ENCODE peak calls at places on chromosomes 3 and 15, in five cellular contexts. T, A, K, S and O are unnamed samples.

GRCh38 chr3:48402907-48403306 is 27.0 kb downstream of the PLXNB1 start:
- DNase-seq in S (no peak), A (no peak), K (no peak), T (no peak), O (no peak)

GRCh38 chr3:101780661-101781060 is 1.6 kb downstream of the NXPE3 start:
- DNase-seq in A (no peak), S (no peak), T (no peak), K (peak; percentile 69), O (no peak)

GRCh38 chr15:75049392-75049791 is 26.0 kb downstream of the PPCDC start:
- DNase-seq in T (no peak), A (no peak), K (no peak), S (no peak), O (no peak)

GRCh38 chr3:54853573-54854404 is 74.1 kb downstream of the LRTM1 start:
- DNase-seq in T (no peak), A (no peak), S (peak; percentile 6), K (peak; percentile 62), O (no peak)

GRCh38 chr15:77547801-77548607 is 84.7 kb downstream of the LINGO1 start:
- DNase-seq in A (no peak), S (no peak), T (no peak), K (no peak), O (no peak)

GRCh38 chr3:12416731-12417130 is 67.5 kb upstream of the TSEN2 start:
- DNase-seq in S (no peak), T (no peak), A (no peak), K (no peak), O (no peak)

GRCh38 chr15:39487180-39487735 is 93.6 kb upstream of the THBS1 start:
- DNase-seq in K (no peak), T (no peak), S (no peak), A (no peak), O (no peak)

GRCh38 chr15:41256577-41257038 is 25.5 kb downstream of the CHP1 start:
- DNase-seq in A (no peak), K (peak; percentile 50), T (peak; percentile 29), S (no peak), O (no peak)

GRCh38 chr3:43531835-43532234 is 90.0 kb downstream of the ANO10 start:
- DNase-seq in S (no peak), K (peak; percentile 83), A (no peak), T (no peak), O (no peak)

GRCh38 chr15:25946241-25946786 is 83.2 kb upstream of the ATP10A start:
- DNase-seq in S (no peak), A (no peak), T (no peak), K (no peak), O (no peak)

GRCh38 chr15:74320358-74321247 is 46.8 kb downstream of the CYP11A1 start:
- DNase-seq in S (no peak), K (peak; percentile 67), T (no peak), A (no peak), O (no peak)

GRCh38 chr3:173467501-173467900 is 70.0 kb downstream of the NLGN1 start:
- DNase-seq in K (no peak), A (no peak), S (no peak), T (no peak), O (no peak)

GRCh38 chr3:43675593-43675992 is 15.1 kb upstream of the ABHD5 start:
- DNase-seq in K (no peak), A (no peak), T (no peak), S (no peak), O (no peak)

GRCh38 chr3:73500321-73500720 is 124.4 kb downstream of the PDZRN3 start:
- DNase-seq in A (no peak), S (no peak), K (no peak), T (no peak), O (no peak)

GRCh38 chr15:99431661-99432091 is 134.1 kb upstream of the MEF2A start:
- DNase-seq in K (no peak), A (no peak), S (no peak), T (peak; percentile 71), O (no peak)

GRCh38 chr3:30639937-30640336 is 33.5 kb downstream of the TGFBR2 start:
- DNase-seq in K (no peak), S (no peak), A (no peak), T (no peak), O (no peak)

GRCh38 chr3:33260104-33260503 is 17.1 kb upstream of the FBXL2 start:
- DNase-seq in A (no peak), S (no peak), T (no peak), K (no peak), O (no peak)

GRCh38 chr15:41476416-41477048 is 17.1 kb upstream of the ITPKA start:
- DNase-seq in S (no peak), A (no peak), K (no peak), T (no peak), O (no peak)

GRCh38 chr3:48372377-48372770 is 355 bp downstream of the FBXW12 start:
- DNase-seq in T (no peak), S (no peak), A (no peak), K (no peak), O (no peak)

GRCh38 chr15:73802336-73803105 is 49.4 kb upstream of the INSYN1 start:
- DNase-seq in A (no peak), S (no peak), K (no peak), T (no peak), O (no peak)

GRCh38 chr3:196440041-196440537 is 7.9 kb upstream of the UBXN7 start:
- DNase-seq in A (no peak), T (no peak), S (no peak), K (no peak), O (no peak)

GRCh38 chr3:149224736-149225594 is 3.3 kb upstream of the CP start:
- DNase-seq in T (no peak), S (no peak), A (no peak), K (peak; percentile 73), O (no peak)

GRCh38 chr15:65396965-65397317 is 19.1 kb upstream of the IGDCC3 start:
- DNase-seq in S (no peak), T (no peak), K (no peak), A (no peak), O (no peak)

GRCh38 chr15:38427380-38427779 is 26.5 kb upstream of the FAM98B start:
- DNase-seq in S (no peak), T (no peak), A (no peak), K (no peak), O (no peak)

GRCh38 chr3:55445551-55445950 is 41.6 kb downstream of the WNT5A start:
- DNase-seq in T (no peak), K (no peak), S (no peak), A (no peak), O (no peak)

GRCh38 chr3:10192953-10193691 is 28.4 kb downstream of the IRAK2 start:
- DNase-seq in K (peak; percentile 96), T (peak; percentile 81), S (peak; percentile 18), A (peak; percentile 26), O (peak; percentile 35)

GRCh38 chr3:183698760-183699159 is 1.2 kb downstream of the YEATS2 start:
- DNase-seq in T (no peak), K (peak; percentile 15), A (no peak), S (no peak), O (no peak)

GRCh38 chr15:43796566-43796965 is 3.5 kb downstream of the SERINC4 start:
- DNase-seq in S (no peak), T (no peak), K (no peak), A (no peak), O (no peak)
- H3K36me3 ChIP-seq in S (peaks cover 43% of the 10 kb centered on the region), T (peaks cover 71% of the 10 kb centered on the region), K (peaks cover 31% of the 10 kb centered on the region), A (peaks cover 53% of the 10 kb centered on the region), O (peaks cover 46% of the 10 kb centered on the region)

GRCh38 chr3:57164606-57165573 is at the start of gene IL17RD:
- DNase-seq in T (peak; percentile 81), A (peak; percentile 16), S (peak; percentile 37), K (peak; percentile 82), O (peak; percentile 4)
- H3K27me3 ChIP-seq in T (no peaks in the 10 kb centered on the region), A (peaks cover 48% of the 10 kb centered on the region), S (peaks cover 28% of the 10 kb centered on the region), K (no peaks in the 10 kb centered on the region), O (peaks cover 21% of the 10 kb centered on the region)

GRCh38 chr3:52399593-52399992 is 45.3 kb downstream of the SEMA3G start:
- DNase-seq in S (no peak), A (no peak), K (no peak), T (peak; percentile 47), O (no peak)
- H3K36me3 ChIP-seq in S (peaks cover 31% of the 10 kb centered on the region), A (peaks cover 56% of the 10 kb centered on the region), K (peaks cover 32% of the 10 kb centered on the region), T (peaks cover 37% of the 10 kb centered on the region), O (peaks cover 46% of the 10 kb centered on the region)

GRCh38 chr15:67594793-67595192 is 52.3 kb downstream of the MAP2K5 start:
- DNase-seq in S (no peak), T (no peak), K (no peak), A (no peak), O (no peak)
- H3K27me3 ChIP-seq in S (no peaks in the 10 kb centered on the region), T (no peaks in the 10 kb centered on the region), K (no peaks in the 10 kb centered on the region), A (no peaks in the 10 kb centered on the region), O (no peaks in the 10 kb centered on the region)

GRCh38 chr3:187725218-187725617 is 20.1 kb downstream of the BCL6 start:
- DNase-seq in S (no peak), T (no peak), K (no peak), A (no peak), O (no peak)
- H3K36me3 ChIP-seq in S (peaks cover 48% of the 10 kb centered on the region), T (peaks cover 90% of the 10 kb centered on the region), K (peaks cover 48% of the 10 kb centered on the region), A (peaks cover 77% of the 10 kb centered on the region), O (peaks cover 57% of the 10 kb centered on the region)

GRCh38 chr15:29821416-29822099 is 710 bp downstream of the TJP1 start:
- DNase-seq in T (peak; percentile 94), A (no peak), K (peak; percentile 84), S (no peak), O (no peak)

GRCh38 chr15:29822685-29823459 is 604 bp upstream of the TJP1 start:
- DNase-seq in S (no peak), K (peak; percentile 67), A (no peak), T (peak; percentile 80), O (no peak)

GRCh38 chr15:29819979-29820801 is 2.1 kb downstream of the TJP1 start:
- DNase-seq in S (no peak), A (no peak), K (peak; percentile 14), T (no peak), O (no peak)

GRCh38 chr15:29820802-29821160 is 1.5 kb downstream of the TJP1 start:
- DNase-seq in S (no peak), T (no peak), A (no peak), K (peak; percentile 33), O (no peak)

DNA sequence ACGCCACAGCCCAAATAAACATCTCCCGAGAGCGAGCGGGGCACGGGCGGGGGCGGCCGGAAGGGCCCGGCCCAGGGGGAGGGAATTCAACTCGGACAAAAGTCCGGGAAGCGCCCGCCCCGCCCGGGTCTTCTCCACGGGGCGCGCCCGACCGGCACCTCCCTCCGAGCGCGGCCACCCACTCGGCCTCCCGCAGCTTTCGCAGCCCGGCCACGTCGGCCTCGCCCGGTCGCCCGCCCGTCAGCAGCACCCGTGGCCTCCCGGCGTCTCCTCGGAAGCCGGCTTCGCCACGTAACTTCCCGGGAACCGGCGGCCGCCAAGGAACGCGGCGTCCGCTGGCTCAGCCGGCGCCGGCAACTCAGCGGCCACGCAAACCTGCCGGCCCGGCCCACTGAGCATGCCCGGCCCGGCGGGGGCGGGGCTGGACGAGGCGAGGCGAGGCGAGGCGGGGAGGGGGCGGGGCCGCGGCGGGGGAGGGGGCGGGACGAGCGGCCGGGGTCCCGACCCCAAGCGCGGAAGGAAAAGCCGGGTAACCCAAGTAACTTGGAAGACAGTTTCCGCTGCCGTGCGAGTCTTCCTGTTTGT is at the start of gene TJP1:
- DNase-seq in S (no peak), T (peak; percentile 87), K (peak; percentile 87), A (no peak), O (no peak)
- H3K27me3 ChIP-seq in S (peaks cover 44% of the 10 kb centered on the region), T (no peaks in the 10 kb centered on the region), K (no peaks in the 10 kb centered on the region), A (peaks cover 33% of the 10 kb centered on the region), O (peaks cover 34% of the 10 kb centered on the region)